ENCODE peak calls at places on chromosomes 6 and 20, in ten cellular contexts. J is WERI-Rb-1, Q is AG08396, Z is NCI-H748 treated with DMSO at 0.1 percent for 48 hours, S is midbrain, N is GM12892, G is nephron progenitor cell, T is T-helper 2 cell, E is HT1080, F is ELR. V is an unnamed sample.

GRCh38 chr20:14879020-14879697 is 541.7 kb upstream of the FLRT3 start:
- DNase-seq in J (no peak), Q (no peak), Z (peak), S (no peak), N (no peak), G (no peak), T (no peak), E (peak), F (peak), V (no peak)

GRCh38 chr20:33419140-33419974 is 18.0 kb upstream of the CDK5RAP1 start:
- DNase-seq in J (no peak), Q (no peak), Z (no peak), S (no peak), N (no peak), G (no peak), T (no peak), E (no peak), F (no peak), V (no peak)

GRCh38 chr6:167881327-167881726 is 54.6 kb downstream of the AFDN start:
- DNase-seq in J (no peak), Q (no peak), Z (no peak), S (no peak), N (no peak), G (no peak), T (no peak), E (no peak), F (no peak), V (no peak)

GRCh38 chr6:6998194-6998569 is 109.6 kb upstream of the RREB1 start:
- DNase-seq in J (peak), Q (no peak), Z (no peak), S (no peak), N (no peak), G (no peak), T (no peak), E (no peak), F (peak), V (no peak)

GRCh38 chr20:34557936-34558319 is 590 bp upstream of the MAP1LC3A start:
- DNase-seq in J (no peak), Q (no peak), Z (no peak), S (no peak), N (no peak), G (no peak), T (no peak), E (no peak), F (no peak), V (no peak)

GRCh38 chr20:49412254-49412653 is 70.2 kb downstream of the KCNB1 start:
- DNase-seq in J (no peak), Q (no peak), Z (no peak), S (no peak), N (no peak), G (no peak), T (no peak), E (no peak), F (no peak), V (no peak)

GRCh38 chr20:57880155-57880648 is 170.4 kb upstream of the PMEPA1 start:
- DNase-seq in J (no peak), Q (no peak), Z (no peak), S (no peak), N (no peak), G (no peak), T (no peak), E (no peak), F (no peak), V (no peak)

GRCh38 chr6:68333444-68333843 is 301.6 kb upstream of the ADGRB3 start:
- DNase-seq in J (no peak), Q (no peak), Z (no peak), S (no peak), N (no peak), G (no peak), T (no peak), E (no peak), F (no peak), V (no peak)

GRCh38 chr6:27608916-27609883 is 136.3 kb upstream of the ZNF184 start:
- DNase-seq in J (peak), Q (peak), Z (peak), S (no peak), N (no peak), G (peak), T (no peak), E (peak), F (peak), V (no peak)

GRCh38 chr6:119669228-119669627 is 319.7 kb upstream of the MAN1A1 start:
- DNase-seq in J (no peak), Q (peak), Z (no peak), S (no peak), N (no peak), G (no peak), T (no peak), E (no peak), F (peak), V (no peak)

GRCh38 chr20:49545572-49545971 is 22.4 kb downstream of the PTGIS start:
- DNase-seq in J (no peak), Q (no peak), Z (no peak), S (no peak), N (no peak), G (no peak), T (no peak), E (no peak), F (peak), V (no peak)

GRCh38 chr20:43938932-43939761 is 24.5 kb downstream of the TOX2 start:
- DNase-seq in J (no peak), Q (peak), Z (no peak), S (no peak), N (no peak), G (no peak), T (no peak), E (peak), F (peak), V (no peak)

GRCh38 chr6:155670655-155671054 is 215.0 kb upstream of the NOX3 start:
- DNase-seq in J (no peak), Q (no peak), Z (no peak), S (no peak), N (no peak), G (no peak), T (no peak), E (no peak), F (no peak), V (no peak)

GRCh38 chr20:43102394-43102793 is 87.3 kb downstream of the PTPRT start:
- DNase-seq in J (peak), Q (no peak), Z (no peak), S (no peak), N (no peak), G (peak), T (no peak), E (no peak), F (no peak), V (no peak)

GRCh38 chr20:63519765-63520593 is 586 bp upstream of the PPDPF start:
- DNase-seq in J (peak), Q (peak), Z (no peak), S (peak), N (peak), G (peak), T (peak), E (peak), F (peak), V (peak)

GRCh38 chr6:38796006-38796405 is 80.9 kb downstream of the DNAH8 start:
- DNase-seq in J (no peak), Q (no peak), Z (no peak), S (no peak), N (no peak), G (no peak), T (no peak), E (no peak), F (no peak), V (no peak)

GRCh38 chr6:124795879-124796838 is 166.1 kb upstream of the RNF217 start:
- DNase-seq in J (peak), Q (no peak), Z (peak), S (peak), N (no peak), G (peak), T (no peak), E (peak), F (peak), V (peak)

V was measured in putamen.